ENCODE peak calls at places on chromosomes 13 and 19, in four cellular contexts. One of them, this sample, is unnamed.

GRCh38 chr13:102018716-102019115 is 383.1 kb downstream of the FGF14 start:
- DNase-seq in IMR-90: no peak
- DNase-seq in lower lobe of right lung: no peak
- DNase-seq in OCI-LY7: no peak
- DNase-seq in this sample: no peak

GRCh38 chr19:17605761-17606745 is 50.6 kb downstream of the COLGALT1 start:
- DNase-seq in OCI-LY7: peak
- DNase-seq in lower lobe of right lung: peak
- DNase-seq in IMR-90: peak
- DNase-seq in this sample: peak

GRCh38 chr13:39054112-39054511 is 15.9 kb downstream of the NHLRC3 start:
- DNase-seq in IMR-90: no peak
- DNase-seq in lower lobe of right lung: no peak
- DNase-seq in OCI-LY7: no peak
- DNase-seq in this sample: no peak

GRCh38 chr19:45321848-45322247 is 827 bp downstream of the CKM start:
- DNase-seq in OCI-LY7: no peak
- DNase-seq in IMR-90: no peak
- DNase-seq in lower lobe of right lung: no peak
- DNase-seq in this sample: no peak

GRCh38 chr19:34499155-34499834 is 17.7 kb downstream of the WTIP start:
- DNase-seq in IMR-90: no peak
- DNase-seq in OCI-LY7: no peak
- DNase-seq in lower lobe of right lung: no peak
- DNase-seq in this sample: no peak

GRCh38 chr13:20121154-20121515 is 39.7 kb downstream of the GJA3 start:
- DNase-seq in lower lobe of right lung: no peak
- DNase-seq in OCI-LY7: no peak
- DNase-seq in IMR-90: no peak
- DNase-seq in this sample: no peak

GRCh38 chr13:95480131-95480545 is 72.4 kb upstream of the CLDN10 start:
- DNase-seq in OCI-LY7: no peak
- DNase-seq in lower lobe of right lung: peak
- DNase-seq in IMR-90: no peak
- DNase-seq in this sample: no peak

GRCh38 chr19:41456342-41456918 is 13.5 kb downstream of the ERICH4 start:
- DNase-seq in IMR-90: peak
- DNase-seq in lower lobe of right lung: no peak
- DNase-seq in OCI-LY7: no peak
- DNase-seq in this sample: no peak

GRCh38 chr13:78241278-78241919 is 322.8 kb upstream of the EDNRB start:
- DNase-seq in IMR-90: peak
- DNase-seq in lower lobe of right lung: peak
- DNase-seq in OCI-LY7: peak
- DNase-seq in this sample: peak
- TF ChIP-seq CTCF in IMR-90: peak
- TF ChIP-seq CTCF in lower lobe of right lung: peak
- TF ChIP-seq CTCF in OCI-LY7: peak
- TF ChIP-seq CTCF in this sample: peak

DNA sequence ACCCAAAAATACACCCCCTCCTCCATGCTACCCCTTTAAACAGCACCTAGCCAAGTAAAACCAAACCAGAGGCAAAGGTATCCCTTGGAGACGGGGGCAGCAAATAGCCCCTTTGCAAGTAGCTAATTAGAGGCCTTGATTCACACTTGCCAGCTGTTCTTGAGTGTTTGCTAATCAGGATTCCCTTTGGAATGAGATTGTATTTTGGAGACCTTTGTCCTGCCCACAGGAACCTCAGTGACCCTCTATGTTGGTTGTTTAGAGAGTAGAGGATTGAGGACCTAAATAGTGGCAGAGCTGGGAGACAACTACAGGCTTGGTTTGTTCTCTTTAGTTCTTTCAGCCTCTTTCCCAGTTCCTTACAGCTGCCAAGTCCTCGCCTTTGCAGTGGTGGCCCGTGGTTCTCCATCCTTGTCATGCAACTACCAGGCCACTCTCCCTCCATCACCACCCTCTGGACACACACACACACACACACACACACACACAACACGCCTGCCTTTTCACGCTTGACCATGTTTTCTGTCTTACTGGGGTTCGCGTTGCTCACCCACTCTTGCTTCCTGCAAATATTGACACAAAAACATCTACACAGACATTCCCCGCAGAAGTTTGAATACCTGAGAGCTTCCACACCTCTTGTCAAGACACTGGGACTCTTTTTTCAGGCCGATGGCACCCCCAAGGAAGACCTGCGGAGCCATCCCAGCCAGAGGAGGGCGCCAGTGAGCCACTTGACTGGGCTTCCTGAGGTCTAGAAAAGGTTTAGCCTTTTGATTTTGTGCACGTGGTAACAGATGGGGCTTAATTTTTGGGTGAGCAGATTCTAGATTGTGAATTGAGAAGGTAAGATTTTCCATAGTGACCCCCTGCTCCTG is 80.0 kb upstream of the GPR183 start:
- DNase-seq in OCI-LY7: peak
- DNase-seq in IMR-90: no peak
- DNase-seq in lower lobe of right lung: peak
- DNase-seq in this sample: peak
- TF ChIP-seq CTCF in OCI-LY7: peak
- TF ChIP-seq CTCF in IMR-90: peak
- TF ChIP-seq CTCF in lower lobe of right lung: peak
- TF ChIP-seq CTCF in this sample: peak

DNA sequence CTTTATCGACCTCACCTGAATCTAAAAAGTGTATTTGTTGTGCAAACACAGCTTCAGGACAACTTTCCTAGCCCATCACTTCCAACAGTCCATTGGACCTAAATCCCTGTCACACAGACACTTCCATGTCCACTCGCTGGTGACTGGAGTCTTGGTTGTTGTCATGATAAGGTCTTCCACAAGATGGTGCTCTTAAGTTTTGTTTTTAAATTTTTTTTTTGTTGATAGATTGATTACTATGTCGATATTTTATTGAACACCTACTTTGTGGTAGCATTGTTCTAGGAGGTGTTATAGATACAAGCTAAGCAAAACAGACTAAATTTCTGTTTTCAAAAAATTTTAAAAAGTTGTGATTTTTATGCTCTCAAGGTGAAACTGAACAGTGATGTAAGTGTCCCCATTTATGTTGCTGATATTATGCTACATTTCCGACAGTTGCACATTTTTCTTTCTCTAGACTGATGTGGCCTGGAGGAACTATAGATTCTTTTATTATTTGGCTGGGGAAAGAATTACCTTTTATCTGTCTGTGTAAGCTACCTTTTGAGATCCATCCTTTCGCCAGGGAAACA is 8.1 kb upstream of the ERICH6B start:
- DNase-seq in IMR-90: peak
- DNase-seq in OCI-LY7: peak
- DNase-seq in lower lobe of right lung: no peak
- DNase-seq in this sample: peak
- TF ChIP-seq CTCF in IMR-90: peak
- TF ChIP-seq CTCF in OCI-LY7: peak
- TF ChIP-seq CTCF in lower lobe of right lung: peak
- TF ChIP-seq CTCF in this sample: peak

DNA sequence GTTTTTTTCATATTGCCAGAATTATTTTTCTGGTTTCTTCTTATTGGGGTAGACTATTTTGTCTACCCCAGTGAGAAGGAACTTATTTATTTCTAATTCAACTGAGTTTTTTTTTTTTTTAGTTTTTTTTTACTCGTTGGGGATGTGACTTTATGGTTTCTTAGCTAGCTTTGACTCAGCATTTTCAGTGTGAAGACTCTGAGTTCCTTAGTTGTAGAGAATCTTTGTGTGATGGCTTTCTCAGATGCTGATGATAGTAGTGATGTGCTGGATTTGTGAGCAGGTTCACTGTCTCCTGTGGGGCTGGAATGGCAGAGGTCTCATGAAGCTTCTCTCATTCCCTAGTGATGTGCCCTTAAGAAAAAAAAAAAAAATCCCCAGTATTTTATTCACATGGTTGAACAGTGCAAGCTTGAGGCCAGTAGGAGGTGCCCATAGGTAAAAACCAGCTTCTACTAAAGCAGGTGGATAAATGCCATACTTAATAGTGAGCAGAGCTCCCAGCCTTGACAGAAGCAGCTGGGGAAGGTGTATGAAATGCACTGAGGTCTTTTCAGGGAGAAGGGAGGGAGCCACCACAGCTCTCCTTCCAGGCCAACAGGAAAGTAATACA is 106.2 kb upstream of the KLF5 start:
- DNase-seq in lower lobe of right lung: no peak
- DNase-seq in OCI-LY7: no peak
- DNase-seq in IMR-90: no peak
- DNase-seq in this sample: no peak
- TF ChIP-seq CTCF in lower lobe of right lung: no peak
- TF ChIP-seq CTCF in OCI-LY7: peak
- TF ChIP-seq CTCF in IMR-90: no peak
- TF ChIP-seq CTCF in this sample: no peak

DNA sequence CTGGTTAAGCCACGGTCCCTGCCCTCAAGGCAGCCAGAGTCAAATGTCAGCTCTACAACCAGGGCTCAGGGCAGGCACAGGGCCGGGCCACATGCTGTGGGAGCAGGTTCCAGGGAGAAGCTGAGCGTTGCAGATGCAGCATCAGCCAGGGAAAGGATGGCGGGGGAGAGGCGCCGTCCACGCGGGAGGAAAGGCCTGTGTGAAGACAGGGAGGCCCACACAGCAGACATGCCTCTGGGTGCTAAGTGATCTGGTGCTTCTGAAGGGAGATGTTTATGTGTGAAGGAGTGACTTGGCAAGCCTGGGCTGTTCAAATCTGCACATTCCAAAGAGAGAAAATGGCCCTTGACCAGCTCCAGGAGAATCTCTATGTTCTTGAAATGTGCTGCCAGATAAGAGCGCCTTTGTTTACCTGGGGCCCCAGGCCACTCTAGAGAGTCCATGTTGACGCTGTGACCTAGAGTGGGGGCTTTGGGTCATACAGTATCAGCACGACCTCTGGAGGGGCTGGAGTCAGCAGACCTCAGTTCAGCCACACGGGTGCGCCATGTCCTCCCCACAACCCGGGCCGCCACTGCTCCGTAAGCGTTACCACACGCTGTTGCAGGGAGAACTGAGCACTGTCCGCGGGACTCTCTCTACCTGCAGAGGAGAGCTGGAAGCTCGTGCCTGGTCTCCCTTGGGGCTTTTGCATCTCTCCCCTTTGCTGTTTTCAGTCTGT is 15.9 kb upstream of the ATF5 start:
- DNase-seq in IMR-90: peak
- DNase-seq in lower lobe of right lung: no peak
- DNase-seq in OCI-LY7: no peak
- DNase-seq in this sample: no peak
- TF ChIP-seq CTCF in IMR-90: no peak
- TF ChIP-seq CTCF in lower lobe of right lung: no peak
- TF ChIP-seq CTCF in OCI-LY7: peak
- TF ChIP-seq CTCF in this sample: peak

GRCh38 chr19:33438016-33438671 is 64.6 kb downstream of the CEBPG start:
- DNase-seq in OCI-LY7: no peak
- DNase-seq in IMR-90: peak
- DNase-seq in lower lobe of right lung: peak
- DNase-seq in this sample: no peak
- TF ChIP-seq CTCF in OCI-LY7: no peak
- TF ChIP-seq CTCF in IMR-90: peak
- TF ChIP-seq CTCF in lower lobe of right lung: no peak
- TF ChIP-seq CTCF in this sample: no peak